ENCODE peak calls at places on chromosomes 12 and 14, in seven cellular contexts. One of them, this sample, is unnamed.

GRCh38 chr12:116039081-116039480 is 238.4 kb downstream of the MED13L start:
- DNase-seq in left ventricle myocardium inferior: no peak
- DNase-seq in GM12865: no peak
- DNase-seq in HT1080: no peak
- DNase-seq in NB4: no peak
- DNase-seq in HCT116: no peak
- DNase-seq in posterior cingulate gyrus: no peak
- DNase-seq in this sample: no peak

GRCh38 chr12:43969882-43970281 is 134.0 kb downstream of the TMEM117 start:
- DNase-seq in HCT116: peak
- DNase-seq in left ventricle myocardium inferior: no peak
- DNase-seq in HT1080: peak
- DNase-seq in NB4: no peak
- DNase-seq in GM12865: no peak
- DNase-seq in posterior cingulate gyrus: no peak
- DNase-seq in this sample: no peak

GRCh38 chr12:18643673-18644072 is 94.1 kb downstream of the PLCZ1 start:
- DNase-seq in HCT116: no peak
- DNase-seq in GM12865: no peak
- DNase-seq in HT1080: no peak
- DNase-seq in NB4: no peak
- DNase-seq in posterior cingulate gyrus: no peak
- DNase-seq in left ventricle myocardium inferior: no peak
- DNase-seq in this sample: no peak

GRCh38 chr14:50920482-50921225 is 23.6 kb downstream of the PYGL start:
- DNase-seq in posterior cingulate gyrus: no peak
- DNase-seq in left ventricle myocardium inferior: no peak
- DNase-seq in GM12865: no peak
- DNase-seq in NB4: no peak
- DNase-seq in HCT116: no peak
- DNase-seq in HT1080: peak
- DNase-seq in this sample: no peak

GRCh38 chr14:100868621-100869370 is 34.7 kb downstream of the RTL1 start:
- DNase-seq in HT1080: no peak
- DNase-seq in GM12865: no peak
- DNase-seq in posterior cingulate gyrus: no peak
- DNase-seq in NB4: no peak
- DNase-seq in left ventricle myocardium inferior: peak
- DNase-seq in HCT116: no peak
- DNase-seq in this sample: no peak

GRCh38 chr14:65334765-65335411 is 77.6 kb upstream of the FUT8 start:
- DNase-seq in posterior cingulate gyrus: no peak
- DNase-seq in HCT116: no peak
- DNase-seq in NB4: peak
- DNase-seq in left ventricle myocardium inferior: no peak
- DNase-seq in GM12865: no peak
- DNase-seq in HT1080: no peak
- DNase-seq in this sample: no peak

GRCh38 chr12:133130808-133131128 is 341 bp downstream of the ZNF10 start:
- DNase-seq in HCT116: no peak
- DNase-seq in left ventricle myocardium inferior: peak
- DNase-seq in NB4: no peak
- DNase-seq in HT1080: no peak
- DNase-seq in GM12865: no peak
- DNase-seq in posterior cingulate gyrus: peak
- DNase-seq in this sample: peak

GRCh38 chr12:62434504-62435336 is 31.9 kb upstream of the MON2 start:
- DNase-seq in GM12865: peak
- DNase-seq in left ventricle myocardium inferior: no peak
- DNase-seq in HCT116: no peak
- DNase-seq in NB4: peak
- DNase-seq in HT1080: peak
- DNase-seq in posterior cingulate gyrus: no peak
- DNase-seq in this sample: no peak

GRCh38 chr12:20366776-20367409 is 1.4 kb upstream of the PDE3A start:
- DNase-seq in GM12865: no peak
- DNase-seq in HCT116: no peak
- DNase-seq in NB4: no peak
- DNase-seq in left ventricle myocardium inferior: no peak
- DNase-seq in posterior cingulate gyrus: no peak
- DNase-seq in HT1080: no peak
- DNase-seq in this sample: no peak

GRCh38 chr12:70985850-70986249 is 65.3 kb upstream of the PTPRR start:
- DNase-seq in NB4: no peak
- DNase-seq in HCT116: no peak
- DNase-seq in GM12865: no peak
- DNase-seq in HT1080: no peak
- DNase-seq in left ventricle myocardium inferior: no peak
- DNase-seq in posterior cingulate gyrus: no peak
- DNase-seq in this sample: no peak

GRCh38 chr12:64696065-64696741 is 63.0 kb downstream of the GNS start:
- DNase-seq in GM12865: no peak
- DNase-seq in posterior cingulate gyrus: no peak
- DNase-seq in HCT116: no peak
- DNase-seq in left ventricle myocardium inferior: no peak
- DNase-seq in NB4: peak
- DNase-seq in HT1080: peak
- DNase-seq in this sample: no peak

GRCh38 chr12:9718968-9719367 is 13.9 kb downstream of the CLECL1 start:
- DNase-seq in HT1080: no peak
- DNase-seq in GM12865: no peak
- DNase-seq in HCT116: no peak
- DNase-seq in left ventricle myocardium inferior: no peak
- DNase-seq in posterior cingulate gyrus: no peak
- DNase-seq in NB4: no peak
- DNase-seq in this sample: no peak

GRCh38 chr14:24366664-24367505 is 1.1 kb upstream of the NFATC4 start:
- DNase-seq in NB4: peak
- DNase-seq in HCT116: peak
- DNase-seq in posterior cingulate gyrus: no peak
- DNase-seq in HT1080: peak
- DNase-seq in left ventricle myocardium inferior: peak
- DNase-seq in GM12865: peak
- DNase-seq in this sample: peak

This sample was measured in naive thymus-derived CD8-positive, alpha-beta T cell.